ENCODE peak calls at places on chromosomes 4 and X, in seven cellular contexts. U, F, J, W, E, S and B are unnamed samples.

GRCh38 chrX:130120321-130120731 is 10.0 kb upstream of the ELF4 start:
- DNase-seq in F (no peak), E (no peak), U (no peak), S (no peak), W (no peak), J (no peak), B (peak; percentile 46)

GRCh38 chrX:50952406-50952805 is 41.9 kb downstream of the BMP15 start:
- DNase-seq in W (peak; percentile 37), S (no peak), F (no peak), J (no peak), E (no peak), U (peak; percentile 7), B (no peak)

GRCh38 chr4:38322709-38323108 is 341.3 kb upstream of the KLF3 start:
- DNase-seq in W (no peak), U (peak; percentile 82), S (no peak), E (no peak), J (no peak), F (no peak), B (no peak)

GRCh38 chr4:146520894-146521542 is 722 bp downstream of the SLC10A7 start:
- DNase-seq in E (peak; percentile 6), U (peak; percentile 76), F (no peak), J (no peak), S (no peak), W (peak; percentile 77), B (no peak)

GRCh38 chr4:138645289-138645688 is 370.3 kb upstream of the NOCT start:
- DNase-seq in J (no peak), U (peak; percentile 47), E (no peak), S (no peak), W (peak; percentile 49), F (no peak), B (no peak)

GRCh38 chrX:13432376-13432775 is 112.5 kb upstream of the ATXN3L start:
- DNase-seq in E (no peak), S (no peak), U (peak; percentile 98), J (no peak), F (no peak), W (peak; percentile 66), B (no peak)

GRCh38 chrX:20140410-20140809 is 1.2 kb downstream of the EIF1AX start:
- DNase-seq in S (no peak), U (no peak), F (no peak), J (no peak), W (no peak), E (no peak), B (no peak)

GRCh38 chrX:148517191-148517590 is 16.8 kb downstream of the AFF2 start:
- DNase-seq in U (no peak), W (no peak), J (no peak), F (no peak), S (no peak), E (no peak), B (no peak)

GRCh38 chrX:103376979-103377324 is 614 bp downstream of the BEX3 start:
- DNase-seq in W (no peak), J (no peak), E (peak; percentile 0), U (peak; percentile 11), F (peak; percentile 21), S (peak; percentile 8), B (peak; percentile 26)

GRCh38 chrX:48700246-48700645 is 3.7 kb downstream of the SUV39H1 start:
- DNase-seq in U (no peak), F (no peak), E (no peak), S (no peak), J (no peak), W (no peak), B (no peak)

GRCh38 chr4:101958547-101958946 is 168.0 kb downstream of the BANK1 start:
- DNase-seq in J (no peak), F (no peak), U (no peak), S (no peak), W (no peak), E (no peak), B (no peak)